ENCODE peak calls at places on chromosome X, in five cellular contexts. One of them, this sample, is unnamed.

GRCh38 chrX:107448625-107449468 is 605 bp upstream of the FRMPD3 start:
- DNase-seq in right lobe of liver: no peak
- DNase-seq in hepatocyte: peak; percentile 34
- DNase-seq in progenitor cell of endocrine pancreas: no peak
- DNase-seq in CD8-positive, alpha-beta T cell: no peak
- DNase-seq in this sample: no peak

GRCh38 chrX:121851033-121851432 is 803.6 kb downstream of the GLUD2 start:
- DNase-seq in right lobe of liver: no peak
- DNase-seq in hepatocyte: no peak
- DNase-seq in progenitor cell of endocrine pancreas: no peak
- DNase-seq in CD8-positive, alpha-beta T cell: no peak
- DNase-seq in this sample: peak; percentile 26

GRCh38 chrX:25873196-25873595 is 264.9 kb upstream of the MAGEB18 start:
- DNase-seq in right lobe of liver: no peak
- DNase-seq in hepatocyte: peak; percentile 11
- DNase-seq in progenitor cell of endocrine pancreas: no peak
- DNase-seq in CD8-positive, alpha-beta T cell: no peak
- DNase-seq in this sample: no peak

GRCh38 chrX:130114141-130114561 is 3.9 kb upstream of the ELF4 start:
- DNase-seq in right lobe of liver: no peak
- DNase-seq in hepatocyte: no peak
- DNase-seq in progenitor cell of endocrine pancreas: no peak
- DNase-seq in CD8-positive, alpha-beta T cell: no peak
- DNase-seq in this sample: no peak

GRCh38 chrX:109440475-109440874 is 41.4 kb downstream of the GUCY2F start:
- DNase-seq in right lobe of liver: no peak
- DNase-seq in hepatocyte: no peak
- DNase-seq in progenitor cell of endocrine pancreas: no peak
- DNase-seq in CD8-positive, alpha-beta T cell: no peak
- DNase-seq in this sample: no peak

GRCh38 chrX:22196151-22196550 is 76.6 kb upstream of the CBLL2 start:
- DNase-seq in right lobe of liver: no peak
- DNase-seq in hepatocyte: no peak
- DNase-seq in progenitor cell of endocrine pancreas: no peak
- DNase-seq in CD8-positive, alpha-beta T cell: no peak
- DNase-seq in this sample: peak; percentile 36

GRCh38 chrX:150680974-150681373 is 12.2 kb upstream of the MTMR1 start:
- DNase-seq in right lobe of liver: no peak
- DNase-seq in hepatocyte: peak; percentile 23
- DNase-seq in progenitor cell of endocrine pancreas: no peak
- DNase-seq in CD8-positive, alpha-beta T cell: no peak
- DNase-seq in this sample: no peak

GRCh38 chrX:74422576-74423288 is 1.4 kb downstream of the SLC16A2 start:
- DNase-seq in right lobe of liver: peak; percentile 63
- DNase-seq in hepatocyte: peak; percentile 74
- DNase-seq in progenitor cell of endocrine pancreas: peak; percentile 23
- DNase-seq in CD8-positive, alpha-beta T cell: no peak
- DNase-seq in this sample: no peak

GRCh38 chrX:84339507-84340364 is 151.7 kb upstream of the RPS6KA6 start:
- DNase-seq in right lobe of liver: no peak
- DNase-seq in hepatocyte: peak; percentile 25
- DNase-seq in progenitor cell of endocrine pancreas: no peak
- DNase-seq in CD8-positive, alpha-beta T cell: no peak
- DNase-seq in this sample: no peak

GRCh38 chrX:10111364-10112148 is 45.2 kb upstream of the CLCN4 start:
- DNase-seq in right lobe of liver: no peak
- DNase-seq in hepatocyte: no peak
- DNase-seq in progenitor cell of endocrine pancreas: no peak
- DNase-seq in CD8-positive, alpha-beta T cell: peak; percentile 64
- DNase-seq in this sample: no peak

GRCh38 chrX:18931972-18932371 is 51.9 kb downstream of the PHKA2 start:
- DNase-seq in right lobe of liver: no peak
- DNase-seq in hepatocyte: peak; percentile 18
- DNase-seq in progenitor cell of endocrine pancreas: no peak
- DNase-seq in CD8-positive, alpha-beta T cell: no peak
- DNase-seq in this sample: no peak

GRCh38 chrX:48683411-48683982 is at the start of gene WAS:
- DNase-seq in right lobe of liver: no peak
- DNase-seq in hepatocyte: no peak
- DNase-seq in progenitor cell of endocrine pancreas: no peak
- DNase-seq in CD8-positive, alpha-beta T cell: peak; percentile 46
- DNase-seq in this sample: no peak

GRCh38 chrX:136273986-136274385 is 22.8 kb upstream of the MAP7D3 start:
- DNase-seq in right lobe of liver: peak; percentile 28
- DNase-seq in hepatocyte: peak; percentile 12
- DNase-seq in progenitor cell of endocrine pancreas: no peak
- DNase-seq in CD8-positive, alpha-beta T cell: no peak
- DNase-seq in this sample: no peak

GRCh38 chrX:40169193-40170086 is 71.7 kb upstream of the BCOR start:
- DNase-seq in right lobe of liver: peak; percentile 53
- DNase-seq in hepatocyte: peak; percentile 92
- DNase-seq in progenitor cell of endocrine pancreas: no peak
- DNase-seq in CD8-positive, alpha-beta T cell: peak; percentile 81
- DNase-seq in this sample: no peak

GRCh38 chrX:52346462-52347165 is 22.2 kb upstream of the XAGE2 start:
- DNase-seq in right lobe of liver: no peak
- DNase-seq in hepatocyte: no peak
- DNase-seq in progenitor cell of endocrine pancreas: no peak
- DNase-seq in CD8-positive, alpha-beta T cell: no peak
- DNase-seq in this sample: no peak

GRCh38 chrX:152941328-152942111 is 43.7 kb downstream of the ZNF185 start:
- DNase-seq in right lobe of liver: peak; percentile 86
- DNase-seq in hepatocyte: peak; percentile 95
- DNase-seq in progenitor cell of endocrine pancreas: peak; percentile 87
- DNase-seq in CD8-positive, alpha-beta T cell: peak; percentile 85
- DNase-seq in this sample: peak; percentile 44

GRCh38 chrX:150898343-150899190 is at the start of gene CD99L2:
- DNase-seq in right lobe of liver: peak; percentile 92
- DNase-seq in hepatocyte: peak; percentile 94
- DNase-seq in progenitor cell of endocrine pancreas: peak; percentile 88
- DNase-seq in CD8-positive, alpha-beta T cell: peak; percentile 87
- DNase-seq in this sample: peak; percentile 19

GRCh38 chrX:87518504-87518903 is 902 bp downstream of the KLHL4 start:
- DNase-seq in right lobe of liver: no peak
- DNase-seq in hepatocyte: no peak
- DNase-seq in progenitor cell of endocrine pancreas: no peak
- DNase-seq in CD8-positive, alpha-beta T cell: no peak
- DNase-seq in this sample: no peak

GRCh38 chrX:68705986-68706385 is 58.5 kb downstream of the STARD8 start:
- DNase-seq in right lobe of liver: no peak
- DNase-seq in hepatocyte: no peak
- DNase-seq in progenitor cell of endocrine pancreas: no peak
- DNase-seq in CD8-positive, alpha-beta T cell: no peak
- DNase-seq in this sample: no peak

GRCh38 chrX:30282527-30282926 is 26.7 kb downstream of the NR0B1 start:
- DNase-seq in right lobe of liver: no peak
- DNase-seq in hepatocyte: no peak
- DNase-seq in progenitor cell of endocrine pancreas: no peak
- DNase-seq in CD8-positive, alpha-beta T cell: no peak
- DNase-seq in this sample: no peak

GRCh38 chrX:45056428-45057145 is 144.1 kb downstream of the DIPK2B start:
- DNase-seq in right lobe of liver: no peak
- DNase-seq in hepatocyte: no peak
- DNase-seq in progenitor cell of endocrine pancreas: no peak
- DNase-seq in CD8-positive, alpha-beta T cell: no peak
- DNase-seq in this sample: no peak

GRCh38 chrX:107758231-107758766 is 17.3 kb downstream of the TSC22D3 start:
- DNase-seq in right lobe of liver: no peak
- DNase-seq in hepatocyte: no peak
- DNase-seq in progenitor cell of endocrine pancreas: no peak
- DNase-seq in CD8-positive, alpha-beta T cell: no peak
- DNase-seq in this sample: no peak

GRCh38 chrX:25523574-25523973 is 507.8 kb upstream of the ARX start:
- DNase-seq in right lobe of liver: peak; percentile 32
- DNase-seq in hepatocyte: peak; percentile 65
- DNase-seq in progenitor cell of endocrine pancreas: no peak
- DNase-seq in CD8-positive, alpha-beta T cell: no peak
- DNase-seq in this sample: no peak

GRCh38 chrX:103376979-103377324 is 614 bp downstream of the BEX3 start:
- DNase-seq in right lobe of liver: peak; percentile 21
- DNase-seq in hepatocyte: peak; percentile 46
- DNase-seq in progenitor cell of endocrine pancreas: peak; percentile 23
- DNase-seq in CD8-positive, alpha-beta T cell: no peak
- DNase-seq in this sample: no peak

GRCh38 chrX:148417934-148418333 is 82.5 kb upstream of the AFF2 start:
- DNase-seq in right lobe of liver: no peak
- DNase-seq in hepatocyte: no peak
- DNase-seq in progenitor cell of endocrine pancreas: no peak
- DNase-seq in CD8-positive, alpha-beta T cell: no peak
- DNase-seq in this sample: no peak

GRCh38 chrX:23554304-23554703 is 113.0 kb upstream of the PRDX4 start:
- DNase-seq in right lobe of liver: no peak
- DNase-seq in hepatocyte: peak; percentile 72
- DNase-seq in progenitor cell of endocrine pancreas: no peak
- DNase-seq in CD8-positive, alpha-beta T cell: no peak
- DNase-seq in this sample: peak; percentile 9

GRCh38 chrX:70592091-70592490 is 147.5 kb downstream of the DLG3 start:
- DNase-seq in right lobe of liver: no peak
- DNase-seq in hepatocyte: peak; percentile 10
- DNase-seq in progenitor cell of endocrine pancreas: no peak
- DNase-seq in CD8-positive, alpha-beta T cell: no peak
- DNase-seq in this sample: peak; percentile 10

GRCh38 chrX:3548743-3549441 is 164.6 kb downstream of the PRKX start:
- DNase-seq in right lobe of liver: no peak
- DNase-seq in hepatocyte: peak; percentile 73
- DNase-seq in progenitor cell of endocrine pancreas: no peak
- DNase-seq in CD8-positive, alpha-beta T cell: no peak
- DNase-seq in this sample: no peak

GRCh38 chrX:109714340-109714958 is 18.6 kb downstream of the ACSL4 start:
- DNase-seq in right lobe of liver: no peak
- DNase-seq in hepatocyte: no peak
- DNase-seq in progenitor cell of endocrine pancreas: no peak
- DNase-seq in CD8-positive, alpha-beta T cell: no peak
- DNase-seq in this sample: no peak

GRCh38 chrX:96833333-96833732 is 50.4 kb upstream of the RPA4 start:
- DNase-seq in right lobe of liver: no peak
- DNase-seq in hepatocyte: no peak
- DNase-seq in progenitor cell of endocrine pancreas: no peak
- DNase-seq in CD8-positive, alpha-beta T cell: no peak
- DNase-seq in this sample: no peak

GRCh38 chrX:132023896-132024386 is 839 bp downstream of the STK26 start:
- DNase-seq in right lobe of liver: peak; percentile 33
- DNase-seq in hepatocyte: no peak
- DNase-seq in progenitor cell of endocrine pancreas: no peak
- DNase-seq in CD8-positive, alpha-beta T cell: peak; percentile 51
- DNase-seq in this sample: no peak

GRCh38 chrX:117038918-117039440 is 576.2 kb upstream of the CT83 start:
- DNase-seq in right lobe of liver: no peak
- DNase-seq in hepatocyte: no peak
- DNase-seq in progenitor cell of endocrine pancreas: no peak
- DNase-seq in CD8-positive, alpha-beta T cell: no peak
- DNase-seq in this sample: no peak

GRCh38 chrX:153539171-153539978 is 21.9 kb downstream of the ATP2B3 start:
- DNase-seq in right lobe of liver: peak; percentile 78
- DNase-seq in hepatocyte: peak; percentile 79
- DNase-seq in progenitor cell of endocrine pancreas: peak; percentile 64
- DNase-seq in CD8-positive, alpha-beta T cell: peak; percentile 50
- DNase-seq in this sample: peak; percentile 16

GRCh38 chrX:7170903-7171302 is 22.9 kb upstream of the PUDP start:
- DNase-seq in right lobe of liver: no peak
- DNase-seq in hepatocyte: peak; percentile 8
- DNase-seq in progenitor cell of endocrine pancreas: no peak
- DNase-seq in CD8-positive, alpha-beta T cell: peak; percentile 31
- DNase-seq in this sample: no peak

DNA sequence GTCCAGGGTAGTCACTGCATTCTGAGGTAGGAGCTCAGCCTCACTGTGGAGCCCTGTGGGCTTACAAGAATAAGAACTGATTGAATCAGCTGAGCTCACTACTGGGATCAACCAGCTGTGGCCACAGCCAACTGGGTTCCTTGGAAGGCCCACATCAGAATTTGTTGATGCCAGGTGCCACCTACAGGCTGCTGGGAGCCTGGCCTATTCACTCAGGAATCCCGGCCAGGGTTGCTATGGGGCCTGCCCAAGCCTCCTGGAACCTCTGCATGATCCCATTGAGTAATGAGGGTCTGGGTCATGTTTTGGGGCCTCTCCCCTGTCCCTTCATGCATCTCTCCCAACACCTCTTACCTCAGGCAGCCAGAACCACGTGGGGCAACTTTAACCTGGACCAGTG is 53.9 kb upstream of the KIAA1210 start:
- DNase-seq in right lobe of liver: peak; percentile 54
- DNase-seq in hepatocyte: peak; percentile 25
- DNase-seq in progenitor cell of endocrine pancreas: no peak
- DNase-seq in CD8-positive, alpha-beta T cell: no peak
- DNase-seq in this sample: no peak
- TF ChIP-seq CTCF in right lobe of liver: peak; percentile 63
- TF ChIP-seq CTCF in hepatocyte: peak; percentile 32
- TF ChIP-seq CTCF in progenitor cell of endocrine pancreas: peak; percentile 13
- TF ChIP-seq CTCF in CD8-positive, alpha-beta T cell: no peak
- TF ChIP-seq CTCF in this sample: peak; percentile 33

GRCh38 chrX:154751121-154751668 is 318 bp upstream of the GAB3 start:
- DNase-seq in right lobe of liver: no peak
- DNase-seq in hepatocyte: no peak
- DNase-seq in progenitor cell of endocrine pancreas: no peak
- DNase-seq in CD8-positive, alpha-beta T cell: no peak
- DNase-seq in this sample: no peak
- TF ChIP-seq CTCF in right lobe of liver: no peak
- TF ChIP-seq CTCF in hepatocyte: no peak
- TF ChIP-seq CTCF in progenitor cell of endocrine pancreas: no peak
- TF ChIP-seq CTCF in CD8-positive, alpha-beta T cell: no peak
- TF ChIP-seq CTCF in this sample: no peak

DNA sequence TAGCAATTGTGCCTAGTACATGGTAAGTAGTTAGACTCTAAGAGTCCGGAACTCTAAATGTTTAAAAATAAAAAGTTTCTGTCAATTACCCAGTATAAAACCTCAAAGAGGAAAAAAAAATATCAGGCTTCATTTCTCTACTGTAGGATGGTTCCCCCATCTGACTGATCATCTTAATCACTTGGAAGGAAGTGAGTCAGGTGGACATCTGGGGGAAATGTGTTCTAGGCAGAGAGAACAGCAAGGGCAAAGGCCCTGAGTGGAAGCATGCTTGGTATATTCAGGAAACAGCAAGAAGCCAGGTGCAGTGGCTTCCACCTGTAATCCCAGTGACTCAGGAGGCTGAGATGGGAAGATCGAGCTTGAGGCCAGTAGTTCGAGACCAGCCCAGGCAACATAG is 2.9 kb upstream of the EIF1AX start:
- DNase-seq in right lobe of liver: no peak
- DNase-seq in hepatocyte: no peak
- DNase-seq in progenitor cell of endocrine pancreas: no peak
- DNase-seq in CD8-positive, alpha-beta T cell: no peak
- DNase-seq in this sample: peak; percentile 76
- TF ChIP-seq CTCF in right lobe of liver: no peak
- TF ChIP-seq CTCF in hepatocyte: no peak
- TF ChIP-seq CTCF in progenitor cell of endocrine pancreas: no peak
- TF ChIP-seq CTCF in CD8-positive, alpha-beta T cell: no peak
- TF ChIP-seq CTCF in this sample: no peak

DNA sequence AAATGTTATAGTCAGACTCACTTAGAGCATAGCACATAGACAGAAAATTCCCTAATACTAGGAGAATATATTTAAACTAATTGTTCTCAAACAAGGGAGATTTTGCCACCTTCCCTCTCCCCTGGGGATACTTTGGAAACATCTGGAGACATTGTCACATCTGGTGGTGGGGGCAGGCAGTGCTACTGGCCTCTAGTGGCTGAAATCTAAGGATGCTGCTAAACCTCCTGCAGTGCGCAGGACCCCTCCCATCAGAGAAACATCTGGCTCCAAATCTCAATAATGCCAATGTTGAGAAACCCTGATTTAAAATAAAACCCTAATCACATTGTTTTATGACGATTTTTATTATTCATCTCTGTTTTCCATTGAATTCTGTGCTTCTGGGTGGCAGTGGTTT is 244.9 kb downstream of the FRMPD4 start:
- DNase-seq in right lobe of liver: no peak
- DNase-seq in hepatocyte: no peak
- DNase-seq in progenitor cell of endocrine pancreas: no peak
- DNase-seq in CD8-positive, alpha-beta T cell: no peak
- DNase-seq in this sample: no peak
- TF ChIP-seq CTCF in right lobe of liver: no peak
- TF ChIP-seq CTCF in hepatocyte: no peak
- TF ChIP-seq CTCF in progenitor cell of endocrine pancreas: peak; percentile 40
- TF ChIP-seq CTCF in CD8-positive, alpha-beta T cell: no peak
- TF ChIP-seq CTCF in this sample: peak; percentile 16

This sample was measured in HFF-Myc.